ENCODE peak calls at places on chromosomes 13 and 19, in ten cellular contexts. R is transverse colon, T is body of pancreas, H is left ventricle myocardium inferior, V is ascending aorta, P is spleen, O is neural progenitor cell, Q is thyroid gland, Z is upper lobe of right lung, G is brain microvascular endothelial cell. E is an unnamed sample.

GRCh38 chr19:10764340-10764894 is 46.5 kb downstream of the DNM2 start:
- DNase-seq in R (peak), T (peak), H (no peak), V (no peak), P (no peak), O (no peak), Q (no peak), Z (no peak), G (no peak), E (no peak)

GRCh38 chr19:10205636-10206035 is 10.9 kb upstream of the DNMT1 start:
- DNase-seq in R (no peak), T (no peak), H (no peak), V (no peak), P (no peak), O (no peak), Q (no peak), Z (no peak), G (no peak), E (no peak)

GRCh38 chr13:101919541-101920306 is 467.2 kb downstream of the ITGBL1 start:
- DNase-seq in R (no peak), T (no peak), H (peak), V (no peak), P (no peak), O (peak), Q (peak), Z (no peak), G (peak), E (no peak)

GRCh38 chr19:38769635-38770211 is 3.6 kb downstream of the LGALS7 start:
- DNase-seq in R (peak), T (peak), H (peak), V (peak), P (peak), O (peak), Q (peak), Z (peak), G (peak), E (peak)

GRCh38 chr19:46371371-46371901 is 24.5 kb downstream of the PPP5C start:
- DNase-seq in R (no peak), T (no peak), H (no peak), V (peak), P (no peak), O (no peak), Q (no peak), Z (peak), G (no peak), E (no peak)

GRCh38 chr13:94236876-94237275 is 242.6 kb downstream of the DCT start:
- DNase-seq in R (no peak), T (no peak), H (no peak), V (no peak), P (no peak), O (no peak), Q (no peak), Z (no peak), G (no peak), E (no peak)

GRCh38 chr13:38366954-38367645 is 17.4 kb downstream of the UFM1 start:
- DNase-seq in R (no peak), T (no peak), H (no peak), V (no peak), P (no peak), O (no peak), Q (no peak), Z (no peak), G (no peak), E (no peak)

GRCh38 chr13:43697323-43697722 is 89.4 kb downstream of the ENOX1 start:
- DNase-seq in R (no peak), T (peak), H (no peak), V (no peak), P (no peak), O (no peak), Q (no peak), Z (no peak), G (no peak), E (no peak)

GRCh38 chr19:18743281-18743825 is 47.8 kb downstream of the COMP start:
- DNase-seq in R (peak), T (peak), H (peak), V (no peak), P (no peak), O (peak), Q (peak), Z (peak), G (peak), E (no peak)

GRCh38 chr13:30880151-30880551 is 25.9 kb upstream of the MEDAG start:
- DNase-seq in R (no peak), T (no peak), H (no peak), V (no peak), P (no peak), O (no peak), Q (no peak), Z (no peak), G (peak), E (no peak)

GRCh38 chr19:19134687-19135158 is 3.6 kb downstream of the TMEM161A start:
- DNase-seq in R (no peak), T (no peak), H (peak), V (no peak), P (no peak), O (peak), Q (peak), Z (peak), G (no peak), E (peak)

GRCh38 chr13:83449666-83450395 is 432.4 kb downstream of the SLITRK1 start:
- DNase-seq in R (no peak), T (no peak), H (no peak), V (no peak), P (no peak), O (peak), Q (no peak), Z (no peak), G (peak), E (no peak)

GRCh38 chr13:75101997-75102720 is 379.8 kb downstream of the TBC1D4 start:
- DNase-seq in R (no peak), T (no peak), H (no peak), V (no peak), P (no peak), O (peak), Q (no peak), Z (no peak), G (no peak), E (no peak)

GRCh38 chr13:66875264-66875663 is 354.9 kb downstream of the PCDH9 start:
- DNase-seq in R (no peak), T (no peak), H (no peak), V (no peak), P (no peak), O (no peak), Q (no peak), Z (no peak), G (no peak), E (no peak)

GRCh38 chr19:17931532-17932191 is 1.2 kb upstream of the CCDC124 start:
- DNase-seq in R (no peak), T (no peak), H (no peak), V (no peak), P (no peak), O (peak), Q (peak), Z (no peak), G (no peak), E (no peak)

GRCh38 chr13:74406439-74406838 is 272.2 kb upstream of the KLF12 start:
- DNase-seq in R (no peak), T (no peak), H (no peak), V (no peak), P (no peak), O (no peak), Q (no peak), Z (no peak), G (no peak), E (no peak)

GRCh38 chr13:34349091-34349722 is 531.3 kb downstream of the RFC3 start:
- DNase-seq in R (peak), T (peak), H (peak), V (no peak), P (no peak), O (no peak), Q (peak), Z (no peak), G (peak), E (no peak)

GRCh38 chr19:52028780-52029123 is 573 bp upstream of the ZNF614 start:
- DNase-seq in R (no peak), T (no peak), H (no peak), V (no peak), P (no peak), O (no peak), Q (no peak), Z (no peak), G (no peak), E (no peak)

DNA sequence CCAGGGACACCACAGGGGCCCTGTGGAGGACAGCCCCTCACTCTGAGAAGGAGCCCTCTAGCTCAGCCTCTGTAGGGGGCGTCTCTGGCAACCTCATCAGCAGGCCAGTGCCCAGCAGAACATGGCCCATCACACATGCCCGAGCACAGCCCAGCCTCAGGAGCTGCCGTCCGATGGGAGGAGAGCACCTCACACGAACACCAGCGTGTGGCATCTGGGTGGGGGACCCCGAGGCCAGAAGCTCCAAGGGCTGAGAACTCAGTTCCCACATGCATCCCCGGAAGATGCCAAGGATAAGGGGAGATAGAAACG is 11.3 kb downstream of the SH3GL1 start:
- DNase-seq in R (no peak), T (no peak), H (no peak), V (no peak), P (no peak), O (no peak), Q (no peak), Z (no peak), G (no peak), E (no peak)
- H3K27ac ChIP-seq in R (peak), T (peak), H (peak), V (peak), P (peak), O (peak), Q (peak), Z (peak), G (no peak), E (no peak)

GRCh38 chr13:97346097-97346496 is 87.9 kb upstream of the RAP2A start:
- DNase-seq in R (no peak), T (no peak), H (no peak), V (no peak), P (no peak), O (no peak), Q (no peak), Z (no peak), G (no peak), E (no peak)

GRCh38 chr13:97346561-97347254 is 87.3 kb upstream of the RAP2A start:
- DNase-seq in R (no peak), T (no peak), H (no peak), V (no peak), P (no peak), O (no peak), Q (no peak), Z (no peak), G (no peak), E (no peak)

GRCh38 chr13:97342136-97342535 is 91.8 kb upstream of the RAP2A start:
- DNase-seq in R (no peak), T (no peak), H (no peak), V (no peak), P (no peak), O (no peak), Q (no peak), Z (no peak), G (no peak), E (no peak)

GRCh38 chr13:97342936-97343335 is 91.0 kb upstream of the RAP2A start:
- DNase-seq in R (no peak), T (no peak), H (no peak), V (no peak), P (no peak), O (no peak), Q (no peak), Z (no peak), G (no peak), E (no peak)

GRCh38 chr13:97344250-97345175 is 89.5 kb upstream of the RAP2A start:
- DNase-seq in R (peak), T (peak), H (peak), V (no peak), P (no peak), O (peak), Q (peak), Z (no peak), G (peak), E (peak)
- H3K27ac ChIP-seq in R (peak), T (peak), H (peak), V (no peak), P (no peak), O (no peak), Q (no peak), Z (no peak), G (no peak), E (no peak)

DNA sequence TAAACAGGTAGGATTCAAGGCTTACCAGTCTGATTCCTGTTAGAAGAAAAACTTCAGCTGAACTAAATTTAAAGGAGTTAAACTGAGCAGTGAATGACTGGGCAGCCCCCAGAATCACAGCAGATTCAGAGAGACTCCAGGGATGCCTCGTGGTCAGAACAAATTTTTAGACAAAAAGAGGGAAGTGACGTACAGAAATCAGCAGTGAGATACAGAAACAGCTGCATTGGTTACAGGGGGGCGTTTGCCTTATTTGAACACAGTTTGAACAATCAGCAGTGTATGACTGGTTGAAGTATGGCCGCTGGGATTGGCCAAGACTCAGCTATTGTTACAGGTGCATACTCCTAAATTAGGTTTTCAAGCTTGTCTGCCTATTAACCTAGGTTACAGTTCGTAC is 2.1 kb upstream of the SPRYD7 start:
- DNase-seq in R (peak), T (peak), H (no peak), V (no peak), P (no peak), O (no peak), Q (no peak), Z (no peak), G (no peak), E (no peak)
- H3K27ac ChIP-seq in R (peak), T (peak), H (no peak), V (peak), P (no peak), O (no peak), Q (no peak), Z (peak), G (no peak), E (no peak)

DNA sequence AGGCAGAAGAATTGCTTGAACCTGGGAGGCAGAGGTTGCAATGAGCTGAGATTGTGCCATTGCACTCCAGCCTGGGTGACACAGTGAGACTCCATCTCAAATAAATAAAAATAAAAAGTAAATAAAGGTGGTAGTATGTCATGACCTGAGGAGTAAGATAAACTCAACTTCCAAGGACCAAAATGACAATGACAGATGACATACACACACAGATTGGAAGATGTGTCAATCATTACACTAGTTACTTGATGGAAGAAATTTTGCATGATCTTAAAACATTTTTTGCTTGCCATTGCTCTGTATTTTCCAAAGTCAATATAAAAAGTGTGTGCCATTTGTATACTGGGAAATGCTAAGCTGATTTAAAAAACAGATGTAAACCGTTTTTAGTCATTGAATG is 4.1 kb downstream of the SLC46A3 start:
- DNase-seq in R (no peak), T (no peak), H (no peak), V (no peak), P (no peak), O (no peak), Q (no peak), Z (no peak), G (no peak), E (no peak)
- H3K27ac ChIP-seq in R (no peak), T (no peak), H (peak), V (no peak), P (no peak), O (no peak), Q (no peak), Z (no peak), G (no peak), E (no peak)

DNA sequence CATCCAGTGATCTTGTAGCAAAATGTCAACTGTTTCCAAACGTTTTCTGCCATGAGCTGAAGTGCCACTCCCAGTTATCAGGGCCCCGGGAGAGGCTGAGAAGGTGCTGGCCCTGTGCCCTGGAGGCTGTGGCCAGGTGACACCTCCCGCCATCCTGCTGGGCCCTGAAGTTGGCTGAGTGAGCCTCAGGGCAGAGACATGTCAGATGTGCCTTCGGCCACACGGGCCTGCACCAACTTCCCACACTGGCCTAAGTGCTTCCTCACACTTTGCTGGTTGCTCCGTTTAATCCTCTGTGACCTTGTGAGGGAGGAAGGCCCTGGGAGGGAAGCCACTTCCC is 4.8 kb downstream of the ADPRHL1 start:
- DNase-seq in R (peak), T (peak), H (peak), V (peak), P (no peak), O (no peak), Q (peak), Z (peak), G (no peak), E (no peak)
- H3K27ac ChIP-seq in R (peak), T (peak), H (peak), V (no peak), P (peak), O (no peak), Q (no peak), Z (peak), G (no peak), E (no peak)

DNA sequence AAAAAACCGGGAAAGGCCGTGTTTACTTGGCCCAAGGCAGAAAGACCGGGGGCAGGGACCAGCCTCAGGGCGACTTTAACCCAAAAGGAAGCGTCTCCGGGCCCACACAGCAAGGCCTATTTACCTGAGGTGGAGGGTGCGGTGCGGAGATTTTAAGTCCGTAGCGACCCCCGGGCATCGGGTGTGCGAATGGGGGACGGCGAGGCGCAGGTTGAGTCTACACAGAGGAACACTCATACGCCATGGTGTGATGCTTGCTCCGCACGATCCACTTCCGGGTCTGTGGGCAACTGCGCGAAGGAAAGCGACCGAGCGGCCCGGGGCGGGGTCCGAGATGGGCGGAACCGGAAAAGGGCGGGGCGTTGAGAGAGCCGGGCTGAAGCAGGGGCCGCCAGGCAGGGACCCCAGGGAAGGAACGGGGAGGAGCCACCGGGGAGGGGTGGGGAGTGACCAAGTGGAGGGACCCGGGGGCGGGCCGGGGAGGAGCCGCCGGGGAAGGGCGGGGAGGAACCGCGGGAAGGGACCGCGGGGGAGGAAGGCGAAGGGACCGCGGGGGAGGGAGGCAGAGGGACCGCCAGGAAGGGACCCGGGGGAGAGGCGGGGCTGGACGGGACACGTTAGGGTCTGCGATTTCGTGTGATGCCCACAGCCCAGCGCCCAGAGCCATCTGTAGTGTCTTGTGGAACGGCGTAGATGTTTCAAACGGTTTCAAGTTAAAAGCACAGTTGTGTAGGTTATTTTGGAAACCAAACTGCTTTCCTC is at the start of gene ZNF160:
- DNase-seq in R (peak), T (peak), H (peak), V (peak), P (peak), O (peak), Q (peak), Z (peak), G (peak), E (peak)
- H3K27ac ChIP-seq in R (peak), T (peak), H (peak), V (peak), P (peak), O (no peak), Q (peak), Z (peak), G (peak), E (peak)

DNA sequence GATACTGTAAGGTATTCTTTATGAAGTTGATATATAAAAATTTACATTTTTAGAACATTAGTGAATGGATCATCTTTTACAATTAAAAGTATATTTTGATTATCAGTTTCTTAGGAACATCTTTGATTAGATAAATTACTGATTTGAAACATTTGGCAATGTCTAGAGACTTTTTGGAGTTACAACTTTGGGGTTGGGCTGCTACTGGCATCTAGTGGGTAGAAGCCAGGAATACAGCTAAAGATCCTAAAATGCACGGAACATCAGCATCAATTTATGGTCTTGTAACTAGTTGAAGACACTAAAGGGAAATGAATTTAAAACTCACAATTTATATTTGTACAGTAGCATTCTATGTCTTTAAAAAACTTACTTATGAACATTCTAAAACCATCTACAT is 19.9 kb downstream of the POMP start:
- DNase-seq in R (no peak), T (no peak), H (no peak), V (no peak), P (no peak), O (no peak), Q (no peak), Z (no peak), G (no peak), E (no peak)
- H3K27ac ChIP-seq in R (no peak), T (no peak), H (no peak), V (no peak), P (no peak), O (no peak), Q (no peak), Z (no peak), G (no peak), E (no peak)

E was measured in CD4-positive, alpha-beta T cell.